ENCODE peak calls at places on chromosome 10, in seven cellular contexts. J is spleen, K is H54, L is HEK293T, Y is psoas muscle, Z is hippocampal formation, M is A549. S is an unnamed sample.

GRCh38 chr10:97071491-97071890 is 114.3 kb downstream of the SLIT1 start:
- DNase-seq in J (no peak), K (no peak), L (no peak), Y (no peak), Z (no peak), M (no peak), S (no peak)

GRCh38 chr10:108817572-108817971 is 1105.7 kb downstream of the XPNPEP1 start:
- DNase-seq in J (no peak), K (no peak), L (no peak), Y (no peak), Z (no peak), M (no peak), S (no peak)

GRCh38 chr10:132458595-132459251 is 61.7 kb downstream of the PWWP2B start:
- DNase-seq in J (peak), K (no peak), L (peak), Y (peak), Z (no peak), M (peak), S (peak)

GRCh38 chr10:37855691-37856090 is 1.7 kb downstream of the ZNF248 start:
- DNase-seq in J (no peak), K (no peak), L (no peak), Y (no peak), Z (no peak), M (no peak), S (no peak)

GRCh38 chr10:23912884-23913401 is 296.0 kb upstream of the KIAA1217 start:
- DNase-seq in J (no peak), K (no peak), L (no peak), Y (no peak), Z (no peak), M (no peak), S (no peak)

GRCh38 chr10:63935705-63936104 is 414.5 kb downstream of the REEP3 start:
- DNase-seq in J (no peak), K (no peak), L (peak), Y (no peak), Z (no peak), M (peak), S (no peak)

GRCh38 chr10:135601-136464 is 578 bp downstream of the ZMYND11 start:
- DNase-seq in J (peak), K (peak), L (peak), Y (peak), Z (peak), M (peak), S (peak)

GRCh38 chr10:50394832-50395231 is 143.5 kb upstream of the ASAH2 start:
- DNase-seq in J (no peak), K (no peak), L (no peak), Y (no peak), Z (no peak), M (no peak), S (no peak)

GRCh38 chr10:7199152-7199760 is 211.6 kb downstream of the SFMBT2 start:
- DNase-seq in J (no peak), K (no peak), L (no peak), Y (no peak), Z (no peak), M (no peak), S (no peak)

GRCh38 chr10:102352066-102352715 is 43.3 kb upstream of the NFKB2 start:
- DNase-seq in J (peak), K (peak), L (peak), Y (peak), Z (no peak), M (peak), S (peak)

GRCh38 chr10:91551856-91552255 is 81.0 kb downstream of the PPP1R3C start:
- DNase-seq in J (no peak), K (no peak), L (peak), Y (no peak), Z (peak), M (peak), S (no peak)

GRCh38 chr10:6924166-6924565 is 344.1 kb upstream of the PRKCQ start:
- DNase-seq in J (no peak), K (peak), L (no peak), Y (no peak), Z (no peak), M (no peak), S (no peak)

GRCh38 chr10:33335800-33336605 is 1.5 kb upstream of the NRP1 start:
- DNase-seq in J (peak), K (peak), L (peak), Y (peak), Z (no peak), M (peak), S (no peak)

GRCh38 chr10:32259551-32259950 is 87.4 kb downstream of the EPC1 start:
- DNase-seq in J (no peak), K (no peak), L (no peak), Y (no peak), Z (no peak), M (no peak), S (no peak)

GRCh38 chr10:129079705-129080104 is 387.3 kb upstream of the MGMT start:
- DNase-seq in J (no peak), K (no peak), L (no peak), Y (peak), Z (no peak), M (no peak), S (no peak)

GRCh38 chr10:74924251-74924954 is 98.0 kb downstream of the KAT6B start:
- DNase-seq in J (no peak), K (peak), L (no peak), Y (no peak), Z (no peak), M (no peak), S (no peak)

GRCh38 chr10:116780691-116781205 is 38.4 kb upstream of the HSPA12A start:
- DNase-seq in J (no peak), K (no peak), L (no peak), Y (no peak), Z (no peak), M (no peak), S (no peak)

GRCh38 chr10:79270471-79271246 is 76.6 kb upstream of the PPIF start:
- DNase-seq in J (no peak), K (no peak), L (no peak), Y (no peak), Z (no peak), M (no peak), S (no peak)

GRCh38 chr10:125707852-125708468 is 11.5 kb upstream of the EDRF1 start:
- DNase-seq in J (no peak), K (peak), L (peak), Y (no peak), Z (no peak), M (peak), S (no peak)

GRCh38 chr10:22742678-22743077 is 28.3 kb upstream of the PIP4K2A start:
- DNase-seq in J (no peak), K (no peak), L (no peak), Y (no peak), Z (peak), M (no peak), S (no peak)

GRCh38 chr10:112689327-112689726 is 242.3 kb downstream of the VTI1A start:
- DNase-seq in J (no peak), K (no peak), L (peak), Y (no peak), Z (no peak), M (peak), S (no peak)

GRCh38 chr10:106189254-106189653 is 975.3 kb downstream of the SORCS1 start:
- DNase-seq in J (no peak), K (no peak), L (peak), Y (no peak), Z (no peak), M (no peak), S (no peak)

GRCh38 chr10:124565565-124566221 is 104.1 kb downstream of the LHPP start:
- DNase-seq in J (peak), K (no peak), L (peak), Y (peak), Z (no peak), M (peak), S (no peak)

GRCh38 chr10:123790132-123790885 is 101.3 kb downstream of the CPXM2 start:
- DNase-seq in J (no peak), K (no peak), L (no peak), Y (no peak), Z (no peak), M (no peak), S (no peak)

GRCh38 chr10:125216897-125217296 is 56.5 kb upstream of the CTBP2 start:
- DNase-seq in J (no peak), K (no peak), L (no peak), Y (no peak), Z (no peak), M (no peak), S (no peak)

GRCh38 chr10:19816420-19817250 is at the start of gene PLXDC2:
- DNase-seq in J (peak), K (no peak), L (peak), Y (peak), Z (peak), M (no peak), S (no peak)

GRCh38 chr10:75011221-75011620 is 100.2 kb upstream of the SAMD8 start:
- DNase-seq in J (no peak), K (no peak), L (no peak), Y (no peak), Z (no peak), M (no peak), S (no peak)

GRCh38 chr10:95415631-95416031 is 124.8 kb upstream of the PDLIM1 start:
- DNase-seq in J (no peak), K (no peak), L (no peak), Y (peak), Z (no peak), M (no peak), S (no peak)

GRCh38 chr10:5043716-5044115 is 40.1 kb upstream of the AKR1C2 start:
- DNase-seq in J (no peak), K (no peak), L (no peak), Y (no peak), Z (no peak), M (no peak), S (no peak)

GRCh38 chr10:30000802-30001571 is 58.4 kb downstream of the JCAD start:
- DNase-seq in J (no peak), K (no peak), L (no peak), Y (peak), Z (no peak), M (no peak), S (no peak)

GRCh38 chr10:112000466-112000865 is 183.1 kb downstream of the GPAM start:
- DNase-seq in J (no peak), K (no peak), L (no peak), Y (peak), Z (no peak), M (no peak), S (no peak)

GRCh38 chr10:21502371-21502765 is 23.1 kb downstream of the SKIDA1 start:
- DNase-seq in J (no peak), K (no peak), L (no peak), Y (no peak), Z (no peak), M (no peak), S (no peak)

GRCh38 chr10:34711500-34711899 is 103.6 kb downstream of the PARD3 start:
- DNase-seq in J (no peak), K (no peak), L (no peak), Y (no peak), Z (no peak), M (no peak), S (no peak)

GRCh38 chr10:34905200-34905927 is 90.3 kb upstream of the PARD3 start:
- DNase-seq in J (no peak), K (no peak), L (no peak), Y (no peak), Z (no peak), M (no peak), S (no peak)

GRCh38 chr10:97916586-97916985 is 66.9 kb downstream of the GOLGA7B start:
- DNase-seq in J (no peak), K (no peak), L (no peak), Y (no peak), Z (peak), M (no peak), S (no peak)

GRCh38 chr10:77036993-77037734 is 600.4 kb downstream of the KCNMA1 start:
- DNase-seq in J (no peak), K (peak), L (peak), Y (no peak), Z (no peak), M (no peak), S (no peak)